ENCODE peak calls at places on chromosome 15, in six cellular contexts. S, K, D, A, U and B are unnamed samples.

GRCh38 chr15:78244101-78244500 is 9.7 kb upstream of the ACSBG1 start:
- DNase-seq in S (no peak), K (no peak), D (no peak), A (no peak), U (no peak), B (no peak)

GRCh38 chr15:95442107-95442719 is 888.3 kb upstream of the NR2F2 start:
- DNase-seq in S (no peak), K (no peak), D (no peak), A (no peak), U (no peak), B (no peak)

GRCh38 chr15:40743921-40744809 is 10.9 kb downstream of the RMDN3 start:
- DNase-seq in S (peak), K (peak), D (peak), A (peak), U (no peak), B (peak)

GRCh38 chr15:41115088-41115651 is 910 bp downstream of the INO80 start:
- DNase-seq in S (no peak), K (no peak), D (peak), A (no peak), U (no peak), B (peak)

GRCh38 chr15:99963096-99963825 is 230.0 kb upstream of the LYSMD4 start:
- DNase-seq in S (no peak), K (peak), D (peak), A (no peak), U (no peak), B (no peak)

GRCh38 chr15:52678036-52678467 is 1.1 kb downstream of the ATOSA start:
- DNase-seq in S (peak), K (peak), D (peak), A (peak), U (peak), B (peak)

GRCh38 chr15:83970290-83970890 is 265.2 kb upstream of the GOLGA6L4 start:
- DNase-seq in S (no peak), K (no peak), D (peak), A (peak), U (no peak), B (no peak)

GRCh38 chr15:95662638-95663037 is 667.9 kb upstream of the NR2F2 start:
- DNase-seq in S (no peak), K (no peak), D (no peak), A (no peak), U (no peak), B (no peak)

GRCh38 chr15:100759116-100759515 is 120.5 kb upstream of the ALDH1A3 start:
- DNase-seq in S (no peak), K (peak), D (peak), A (no peak), U (no peak), B (peak)